ENCODE peak calls at places on chromosomes 16 and 17, in eight cellular contexts. O is HCT116, D is GM23338, F is K562, U is GM12878, P is endothelial cell of umbilical vein, X is H1, W is HepG2. V is an unnamed sample.

GRCh38 chr16:4800290-4801041 is 2.0 kb downstream of the ROGDI start:
- DNase-seq in U (no peak), W (peak; percentile 56), D (no peak), F (no peak), O (no peak), X (no peak), P (no peak), V (no peak)

GRCh38 chr17:69577098-69577497 is 162.6 kb downstream of the MAP2K6 start:
- DNase-seq in O (no peak), U (no peak), D (no peak), W (no peak), X (no peak), F (no peak), P (no peak), V (no peak)

GRCh38 chr16:46920402-46921068 is 36.4 kb downstream of the GPT2 start:
- DNase-seq in P (no peak), U (no peak), D (no peak), W (peak; percentile 35), F (no peak), X (no peak), O (peak; percentile 10), V (no peak)

GRCh38 chr16:58114827-58115825 is 14.1 kb downstream of the CFAP20 start:
- DNase-seq in W (no peak), X (no peak), O (no peak), F (no peak), U (no peak), P (no peak), D (no peak), V (no peak)

GRCh38 chr17:16491131-16491702 is 776 bp downstream of the LRRC75A start:
- DNase-seq in D (peak; percentile 64), F (no peak), P (no peak), U (no peak), O (no peak), W (no peak), X (peak; percentile 76), V (no peak)

GRCh38 chr17:79023886-79024771 is at the start of gene C1QTNF1:
- DNase-seq in P (no peak), W (no peak), U (no peak), D (peak; percentile 87), F (no peak), X (peak; percentile 77), O (no peak), V (no peak)

GRCh38 chr17:11601661-11602060 is 3.4 kb downstream of the DNAH9 start:
- DNase-seq in X (no peak), U (no peak), W (no peak), D (no peak), O (no peak), P (no peak), F (no peak), V (no peak)

GRCh38 chr17:35731932-35732805 is 730 bp downstream of the RASL10B start:
- DNase-seq in O (no peak), P (no peak), W (no peak), U (no peak), F (no peak), D (peak; percentile 63), X (peak; percentile 70), V (no peak)

GRCh38 chr17:81644976-81645952 is 8.3 kb downstream of the TSPAN10 start:
- DNase-seq in X (no peak), F (no peak), D (no peak), P (no peak), U (no peak), W (no peak), O (no peak), V (no peak)

GRCh38 chr17:81648013-81648706 is 8.2 kb downstream of the PDE6G start:
- DNase-seq in P (no peak), X (peak; percentile 79), W (no peak), D (peak; percentile 68), F (no peak), U (no peak), O (no peak), V (no peak)

GRCh38 chr17:81646869-81647600 is 9.3 kb downstream of the PDE6G start:
- DNase-seq in O (no peak), W (no peak), D (no peak), U (no peak), P (no peak), X (no peak), F (peak; percentile 78), V (no peak)

GRCh38 chr17:81648707-81649085 is 7.6 kb downstream of the PDE6G start:
- DNase-seq in F (no peak), W (no peak), U (no peak), O (no peak), X (peak; percentile 58), D (peak; percentile 81), P (no peak), V (no peak)

GRCh38 chr17:81647640-81648012 is 8.7 kb downstream of the PDE6G start:
- DNase-seq in D (no peak), U (no peak), W (no peak), P (no peak), O (no peak), X (peak; percentile 53), F (no peak), V (no peak)
- TF ChIP-seq EZH2 in D (peak; percentile 56), U (no peak), W (no peak), P (no peak), O (no peak), X (no peak), F (no peak), V (no peak)

GRCh38 chr17:33504571-33504970 is 211.5 kb upstream of the ASIC2 start:
- DNase-seq in X (no peak), P (no peak), U (no peak), D (no peak), W (no peak), O (no peak), F (no peak), V (no peak)
- TF ChIP-seq POLR2AphosphoS5 in X (no peak), P (no peak), U (no peak), D (no peak), W (no peak), O (no peak), F (no peak), V (no peak)

GRCh38 chr17:45432405-45433113 is at the start of gene ARHGAP27:
- DNase-seq in X (peak; percentile 76), O (no peak), U (no peak), D (peak; percentile 78), F (no peak), P (peak; percentile 41), W (no peak), V (no peak)
- TF ChIP-seq EZH2 in X (no peak), O (no peak), U (no peak), D (no peak), F (no peak), P (no peak), W (peak; percentile 38), V (no peak)

GRCh38 chr16:19688396-19689024 is 29.5 kb downstream of the KNOP1 start:
- DNase-seq in U (no peak), W (no peak), P (no peak), F (no peak), D (no peak), X (no peak), O (no peak), V (no peak)
- TF ChIP-seq POLR2AphosphoS5 in U (no peak), W (no peak), P (no peak), F (no peak), D (no peak), X (no peak), O (no peak), V (no peak)

DNA sequence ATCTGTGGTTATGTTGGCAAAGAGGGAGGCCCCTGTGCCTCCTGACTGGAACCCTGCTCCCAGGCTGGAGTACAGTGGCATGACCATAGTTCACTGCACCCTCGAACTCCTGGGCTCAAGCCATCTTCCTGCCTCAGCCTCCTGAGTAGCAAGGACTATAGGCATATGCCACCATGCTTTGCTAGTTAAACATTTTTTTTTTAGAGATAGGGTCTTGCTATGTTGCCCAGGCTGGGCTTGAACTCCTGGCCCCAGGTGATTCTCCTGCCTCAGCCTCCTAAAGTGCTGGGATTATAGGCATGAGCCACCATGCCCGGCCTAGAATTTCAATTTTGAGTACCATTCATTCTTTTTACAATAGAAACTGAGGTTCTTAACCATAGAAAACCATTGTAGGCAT is 21.2 kb upstream of the ITGB3 start:
- DNase-seq in W (no peak), D (no peak), U (no peak), F (no peak), P (no peak), X (no peak), O (no peak), V (no peak)
- TF ChIP-seq EZH2 in W (no peak), D (no peak), U (no peak), F (no peak), P (no peak), X (no peak), O (no peak), V (no peak)

DNA sequence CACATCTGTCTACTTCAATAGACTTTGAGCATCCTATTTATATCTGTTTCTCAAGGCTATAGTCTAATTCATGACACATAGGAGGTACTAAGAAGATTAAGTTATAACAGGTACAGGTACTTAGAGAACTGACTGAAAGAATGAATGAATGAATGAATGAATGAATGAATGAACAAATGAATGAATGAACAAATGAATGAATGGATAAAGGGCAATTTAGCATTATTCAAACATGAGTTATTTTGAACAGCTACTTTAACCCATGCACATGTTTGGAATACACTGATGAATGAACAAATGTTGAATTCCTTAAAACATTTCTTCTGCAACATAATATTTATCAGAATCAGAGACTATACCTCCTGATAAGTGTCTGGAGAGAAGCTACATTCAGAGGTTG is 1165.6 kb upstream of the CDH8 start:
- DNase-seq in W (no peak), D (no peak), P (no peak), O (no peak), F (no peak), U (no peak), X (no peak), V (no peak)
- TF ChIP-seq POLR2AphosphoS5 in W (no peak), D (no peak), P (no peak), O (no peak), F (no peak), U (no peak), X (no peak), V (no peak)